ENCODE peak calls at places on chromosomes 12 and 14, in four cellular contexts. One of them, this sample, is unnamed.

GRCh38 chr12:120062976-120063579 is 53.5 kb downstream of the RAB35 start:
- DNase-seq in GM12865: no peak
- DNase-seq in lung: no peak
- DNase-seq in dorsolateral prefrontal cortex: no peak
- DNase-seq in this sample: no peak

GRCh38 chr12:14643247-14643646 is 53.2 kb downstream of the GUCY2C start:
- DNase-seq in GM12865: no peak
- DNase-seq in lung: no peak
- DNase-seq in dorsolateral prefrontal cortex: no peak
- DNase-seq in this sample: peak

GRCh38 chr14:99425272-99425681 is 55.4 kb downstream of the SETD3 start:
- DNase-seq in GM12865: no peak
- DNase-seq in lung: peak
- DNase-seq in dorsolateral prefrontal cortex: no peak
- DNase-seq in this sample: no peak

GRCh38 chr12:14322403-14322802 is 43.1 kb upstream of the ATF7IP start:
- DNase-seq in GM12865: no peak
- DNase-seq in lung: no peak
- DNase-seq in dorsolateral prefrontal cortex: no peak
- DNase-seq in this sample: no peak

GRCh38 chr12:50110127-50110761 is 1.8 kb upstream of the COX14 start:
- DNase-seq in GM12865: peak
- DNase-seq in lung: peak
- DNase-seq in dorsolateral prefrontal cortex: no peak
- DNase-seq in this sample: peak

GRCh38 chr12:48002773-48003218 is 1.5 kb downstream of the COL2A1 start:
- DNase-seq in GM12865: no peak
- DNase-seq in lung: no peak
- DNase-seq in dorsolateral prefrontal cortex: no peak
- DNase-seq in this sample: peak

GRCh38 chr12:30992381-30992780 is 65.8 kb downstream of the TSPAN11 start:
- DNase-seq in GM12865: no peak
- DNase-seq in lung: no peak
- DNase-seq in dorsolateral prefrontal cortex: no peak
- DNase-seq in this sample: no peak

GRCh38 chr12:120388711-120389431 is 19.9 kb upstream of the MSI1 start:
- DNase-seq in GM12865: no peak
- DNase-seq in lung: no peak
- DNase-seq in dorsolateral prefrontal cortex: no peak
- DNase-seq in this sample: no peak

GRCh38 chr14:92524603-92525185 is 11.1 kb downstream of the RIN3 start:
- DNase-seq in GM12865: no peak
- DNase-seq in lung: no peak
- DNase-seq in dorsolateral prefrontal cortex: no peak
- DNase-seq in this sample: no peak

GRCh38 chr12:91577586-91578539 is 395.2 kb upstream of the DCN start:
- DNase-seq in GM12865: peak
- DNase-seq in lung: no peak
- DNase-seq in dorsolateral prefrontal cortex: no peak
- DNase-seq in this sample: peak

GRCh38 chr14:96698846-96699543 is 98.2 kb upstream of the VRK1 start:
- DNase-seq in GM12865: peak
- DNase-seq in lung: no peak
- DNase-seq in dorsolateral prefrontal cortex: no peak
- DNase-seq in this sample: no peak

GRCh38 chr12:48969160-48969771 is 2.3 kb downstream of the WNT10B start:
- DNase-seq in GM12865: no peak
- DNase-seq in lung: no peak
- DNase-seq in dorsolateral prefrontal cortex: no peak
- DNase-seq in this sample: no peak

GRCh38 chr12:86186449-86186848 is 69.7 kb downstream of the MGAT4C start:
- DNase-seq in GM12865: peak
- DNase-seq in lung: no peak
- DNase-seq in dorsolateral prefrontal cortex: no peak
- DNase-seq in this sample: peak

GRCh38 chr12:102182635-102183034 is 15.0 kb downstream of the PMCH start:
- DNase-seq in GM12865: no peak
- DNase-seq in lung: no peak
- DNase-seq in dorsolateral prefrontal cortex: no peak
- DNase-seq in this sample: no peak

GRCh38 chr12:65681226-65681625 is 143.1 kb upstream of the HMGA2 start:
- DNase-seq in GM12865: no peak
- DNase-seq in lung: no peak
- DNase-seq in dorsolateral prefrontal cortex: no peak
- DNase-seq in this sample: no peak

GRCh38 chr12:79194595-79194994 is 330.0 kb downstream of the SYT1 start:
- DNase-seq in GM12865: no peak
- DNase-seq in lung: no peak
- DNase-seq in dorsolateral prefrontal cortex: no peak
- DNase-seq in this sample: no peak

GRCh38 chr12:131074221-131075083 is 120.7 kb downstream of the ADGRD1 start:
- DNase-seq in GM12865: peak
- DNase-seq in lung: peak
- DNase-seq in dorsolateral prefrontal cortex: no peak
- DNase-seq in this sample: peak

GRCh38 chr12:40988831-40989230 is 199.3 kb upstream of the PDZRN4 start:
- DNase-seq in GM12865: no peak
- DNase-seq in lung: no peak
- DNase-seq in dorsolateral prefrontal cortex: no peak
- DNase-seq in this sample: no peak

GRCh38 chr14:80762829-80763228 is 178.7 kb downstream of the CEP128 start:
- DNase-seq in GM12865: no peak
- DNase-seq in lung: no peak
- DNase-seq in dorsolateral prefrontal cortex: no peak
- DNase-seq in this sample: no peak

GRCh38 chr12:116236148-116236731 is 41.3 kb downstream of the MED13L start:
- DNase-seq in GM12865: peak
- DNase-seq in lung: no peak
- DNase-seq in dorsolateral prefrontal cortex: no peak
- DNase-seq in this sample: peak

GRCh38 chr14:102778616-102779351 is 1.5 kb downstream of the TRAF3 start:
- DNase-seq in GM12865: no peak
- DNase-seq in lung: no peak
- DNase-seq in dorsolateral prefrontal cortex: no peak
- DNase-seq in this sample: peak

GRCh38 chr12:992647-993046 is 1.6 kb downstream of the ERC1 start:
- DNase-seq in GM12865: no peak
- DNase-seq in lung: no peak
- DNase-seq in dorsolateral prefrontal cortex: no peak
- DNase-seq in this sample: peak

GRCh38 chr14:75561013-75561432 is 17.4 kb upstream of the FLVCR2 start:
- DNase-seq in GM12865: peak
- DNase-seq in lung: peak
- DNase-seq in dorsolateral prefrontal cortex: peak
- DNase-seq in this sample: peak

GRCh38 chr14:88143817-88144216 is 138.9 kb downstream of the GPR65 start:
- DNase-seq in GM12865: no peak
- DNase-seq in lung: no peak
- DNase-seq in dorsolateral prefrontal cortex: no peak
- DNase-seq in this sample: no peak

DNA sequence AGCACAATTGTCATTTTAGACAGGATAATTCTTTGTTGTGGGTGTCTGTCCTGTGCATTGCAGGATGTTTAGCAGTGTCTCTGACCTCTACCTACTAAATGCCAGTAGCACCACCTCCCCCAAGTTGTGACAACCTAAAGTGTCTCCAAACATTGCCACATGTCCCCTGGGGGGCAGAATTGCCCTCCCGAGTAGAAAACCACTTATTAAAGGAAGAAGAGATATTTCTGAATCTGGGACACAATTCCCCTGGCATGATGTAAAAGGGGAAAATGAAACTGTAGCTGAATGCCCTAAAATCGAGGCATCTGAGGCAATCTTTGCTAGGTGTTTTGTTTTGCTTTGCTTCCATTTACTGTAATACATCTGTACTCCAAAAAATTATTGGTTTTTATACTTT is 116.8 kb upstream of the NAP1L1 start:
- DNase-seq in GM12865: no peak
- DNase-seq in lung: no peak
- DNase-seq in dorsolateral prefrontal cortex: no peak
- DNase-seq in this sample: peak
- TF ChIP-seq CTCF in GM12865: no peak
- TF ChIP-seq CTCF in lung: no peak
- TF ChIP-seq CTCF in dorsolateral prefrontal cortex: no peak
- TF ChIP-seq CTCF in this sample: no peak

DNA sequence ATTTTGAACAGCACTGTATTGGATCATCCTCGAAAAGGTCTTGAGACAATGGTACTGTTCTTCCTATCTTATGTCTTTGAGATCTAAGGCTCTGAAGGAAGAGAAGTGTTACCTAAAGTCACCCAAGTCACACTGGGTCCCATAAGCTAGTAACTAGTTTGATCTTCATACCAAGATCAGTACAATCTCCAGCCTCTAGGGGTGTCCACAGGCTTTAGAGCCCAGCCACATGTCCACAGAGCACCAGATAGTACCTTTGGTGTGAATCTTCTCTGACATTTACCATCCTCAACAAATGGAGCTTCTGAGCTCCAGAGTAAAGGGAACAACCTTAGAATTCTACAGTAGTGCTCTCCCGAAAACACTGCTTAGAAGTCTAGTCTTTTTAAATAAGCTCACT is 78.7 kb downstream of the KSR2 start:
- DNase-seq in GM12865: peak
- DNase-seq in lung: no peak
- DNase-seq in dorsolateral prefrontal cortex: no peak
- DNase-seq in this sample: no peak
- TF ChIP-seq CTCF in GM12865: peak
- TF ChIP-seq CTCF in lung: no peak
- TF ChIP-seq CTCF in dorsolateral prefrontal cortex: no peak
- TF ChIP-seq CTCF in this sample: peak

DNA sequence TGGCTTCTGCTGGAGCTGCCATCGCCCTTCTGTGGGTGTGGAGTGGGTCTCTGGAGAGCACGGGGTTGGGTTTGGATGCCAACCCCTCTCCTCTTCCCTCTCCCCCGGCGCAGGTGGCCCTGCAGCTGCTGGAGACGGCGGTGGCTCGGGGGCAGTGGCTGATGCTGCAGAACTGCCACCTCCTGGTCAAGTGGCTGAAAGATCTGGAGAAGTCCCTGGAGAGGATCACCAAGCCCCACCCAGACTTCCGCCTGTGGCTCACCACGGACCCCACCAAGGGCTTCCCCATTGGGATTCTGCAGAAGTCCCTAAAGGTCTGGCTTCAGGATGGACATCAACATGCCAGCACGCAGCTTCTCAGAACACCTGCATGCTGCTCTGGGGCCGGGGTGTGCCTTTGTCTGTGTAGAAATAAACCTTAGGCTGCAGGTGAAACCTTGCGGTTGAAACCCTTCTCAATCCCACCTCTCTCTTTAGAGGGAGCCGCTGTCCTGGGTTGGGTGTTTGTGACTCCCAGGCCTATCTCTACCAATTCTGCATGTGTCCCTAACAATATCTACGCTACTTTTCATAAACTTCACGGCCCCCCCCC is 44.3 kb downstream of the CCDC92 start:
- DNase-seq in GM12865: no peak
- DNase-seq in lung: no peak
- DNase-seq in dorsolateral prefrontal cortex: no peak
- DNase-seq in this sample: no peak
- TF ChIP-seq CTCF in GM12865: no peak
- TF ChIP-seq CTCF in lung: no peak
- TF ChIP-seq CTCF in dorsolateral prefrontal cortex: no peak
- TF ChIP-seq CTCF in this sample: no peak

DNA sequence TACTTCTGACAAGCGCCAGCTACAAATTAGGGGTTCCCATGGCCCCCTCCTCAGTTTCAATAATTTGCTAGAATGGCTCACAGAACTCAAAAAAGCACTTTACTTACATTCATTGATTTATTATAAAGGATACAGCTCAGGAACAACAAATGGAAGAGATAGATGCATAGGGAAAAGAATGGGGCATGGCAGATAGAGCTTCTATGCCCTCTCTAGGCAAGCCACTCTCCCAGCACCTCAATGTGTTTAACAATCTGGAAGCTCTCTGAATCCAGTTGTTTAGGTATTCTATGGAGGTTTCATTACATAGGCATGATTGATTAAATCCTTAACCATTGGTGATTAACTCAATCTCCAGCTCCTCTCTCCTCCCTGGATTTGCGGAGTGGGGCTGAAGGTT is 184.5 kb upstream of the DAAM1 start:
- DNase-seq in GM12865: no peak
- DNase-seq in lung: no peak
- DNase-seq in dorsolateral prefrontal cortex: no peak
- DNase-seq in this sample: peak
- TF ChIP-seq CTCF in GM12865: no peak
- TF ChIP-seq CTCF in lung: no peak
- TF ChIP-seq CTCF in dorsolateral prefrontal cortex: no peak
- TF ChIP-seq CTCF in this sample: peak

GRCh38 chr12:109219938-109220337 is 89.1 kb downstream of the FOXN4 start:
- DNase-seq in GM12865: no peak
- DNase-seq in lung: no peak
- DNase-seq in dorsolateral prefrontal cortex: no peak
- DNase-seq in this sample: no peak
- TF ChIP-seq CTCF in GM12865: no peak
- TF ChIP-seq CTCF in lung: no peak
- TF ChIP-seq CTCF in dorsolateral prefrontal cortex: no peak
- TF ChIP-seq CTCF in this sample: no peak

DNA sequence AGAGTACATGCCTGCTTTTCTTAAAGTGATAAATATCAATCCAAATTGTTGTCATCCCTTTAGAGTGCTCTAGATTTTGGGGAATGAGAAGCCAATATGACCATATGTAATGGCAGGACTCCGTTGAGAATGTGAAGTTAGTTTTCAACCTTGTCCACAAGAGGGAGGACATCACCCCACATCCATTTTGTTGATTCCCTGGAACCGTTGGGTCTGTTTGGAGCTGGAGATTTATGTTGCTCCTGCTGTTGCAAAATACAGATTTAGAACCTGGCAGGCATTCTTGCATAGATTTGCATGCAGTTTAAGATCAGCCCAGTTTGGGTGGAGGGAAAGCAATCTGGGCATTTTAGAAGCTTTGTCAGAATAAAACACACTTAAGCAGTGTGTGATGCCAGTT is 620.1 kb downstream of the NRXN3 start:
- DNase-seq in GM12865: no peak
- DNase-seq in lung: no peak
- DNase-seq in dorsolateral prefrontal cortex: no peak
- DNase-seq in this sample: no peak
- TF ChIP-seq CTCF in GM12865: no peak
- TF ChIP-seq CTCF in lung: no peak
- TF ChIP-seq CTCF in dorsolateral prefrontal cortex: peak
- TF ChIP-seq CTCF in this sample: no peak

GRCh38 chr14:86672071-86672470 is 1142.1 kb downstream of the FLRT2 start:
- DNase-seq in GM12865: no peak
- DNase-seq in lung: no peak
- DNase-seq in dorsolateral prefrontal cortex: no peak
- DNase-seq in this sample: no peak

GRCh38 chr14:86673523-86673969 is 1143.6 kb downstream of the FLRT2 start:
- DNase-seq in GM12865: no peak
- DNase-seq in lung: peak
- DNase-seq in dorsolateral prefrontal cortex: no peak
- DNase-seq in this sample: no peak

GRCh38 chr14:86675059-86675458 is 1145.1 kb downstream of the FLRT2 start:
- DNase-seq in GM12865: no peak
- DNase-seq in lung: no peak
- DNase-seq in dorsolateral prefrontal cortex: no peak
- DNase-seq in this sample: no peak
- TF ChIP-seq CTCF in GM12865: no peak
- TF ChIP-seq CTCF in lung: no peak
- TF ChIP-seq CTCF in dorsolateral prefrontal cortex: no peak
- TF ChIP-seq CTCF in this sample: no peak

GRCh38 chr12:96711364-96711763 is 195.7 kb upstream of the NEDD1 start:
- DNase-seq in GM12865: no peak
- DNase-seq in lung: no peak
- DNase-seq in dorsolateral prefrontal cortex: no peak
- DNase-seq in this sample: no peak

GRCh38 chr12:96714199-96714598 is 192.9 kb upstream of the NEDD1 start:
- DNase-seq in GM12865: no peak
- DNase-seq in lung: no peak
- DNase-seq in dorsolateral prefrontal cortex: no peak
- DNase-seq in this sample: no peak

GRCh38 chr12:96710127-96710745 is 196.8 kb upstream of the NEDD1 start:
- DNase-seq in GM12865: no peak
- DNase-seq in lung: no peak
- DNase-seq in dorsolateral prefrontal cortex: no peak
- DNase-seq in this sample: no peak
- TF ChIP-seq CTCF in GM12865: no peak
- TF ChIP-seq CTCF in lung: no peak
- TF ChIP-seq CTCF in dorsolateral prefrontal cortex: no peak
- TF ChIP-seq CTCF in this sample: no peak